ENCODE peak calls at places on chromosome 14, in five cellular contexts. E is stimulated activated naive CD8-positive, alpha-beta T cell treated with anti-CD3 and anti-CD28 coated beads, Interleukin-15, amount 100 ng/mL, for 72 hours; J is cardiac septum; S is HFFc6; G is activated T-helper 1 cell treated with Interleukin-2 at 50 U/mL for 16 hours. D is an unnamed sample.

GRCh38 chr14:97290065-97290464 is 492.9 kb downstream of the VRK1 start:
- DNase-seq in G (no peak), S (no peak), J (no peak), E (no peak), D (no peak)

GRCh38 chr14:23078692-23079116 is 16.2 kb downstream of the ACIN1 start:
- DNase-seq in J (peak), S (peak), E (no peak), G (no peak), D (peak)

GRCh38 chr14:52111583-52111982 is 42.7 kb upstream of the NID2 start:
- DNase-seq in S (peak), G (no peak), J (no peak), E (no peak), D (peak)

GRCh38 chr14:99159341-99160340 is 112.4 kb downstream of the BCL11B start:
- DNase-seq in S (no peak), G (no peak), J (no peak), E (no peak), D (no peak)

GRCh38 chr14:52824479-52824878 is 33.1 kb upstream of the GNPNAT1 start:
- DNase-seq in G (no peak), J (no peak), E (no peak), S (peak), D (no peak)

GRCh38 chr14:100165376-100165775 is 5.9 kb upstream of the DEGS2 start:
- DNase-seq in J (no peak), G (no peak), S (no peak), E (no peak), D (no peak)

GRCh38 chr14:24157331-24157730 is 3.7 kb upstream of the IRF9 start:
- DNase-seq in S (no peak), E (no peak), G (no peak), J (no peak), D (no peak)

GRCh38 chr14:77660754-77661153 is 44.3 kb upstream of the SPTLC2 start:
- DNase-seq in G (no peak), E (no peak), S (no peak), J (no peak), D (no peak)

GRCh38 chr14:102853703-102854396 is 68.6 kb upstream of the AMN start:
- DNase-seq in E (no peak), S (no peak), G (no peak), J (no peak), D (no peak)

GRCh38 chr14:34569750-34570149 is 30.2 kb upstream of the EAPP start:
- DNase-seq in J (no peak), E (no peak), S (no peak), G (no peak), D (no peak)

GRCh38 chr14:105169776-105170655 is 1.4 kb upstream of the JAG2 start:
- DNase-seq in E (no peak), J (no peak), G (no peak), S (no peak), D (no peak)

GRCh38 chr14:27608377-27608776 is 1010.5 kb upstream of the NOVA1 start:
- DNase-seq in S (no peak), E (no peak), J (no peak), G (no peak), D (no peak)

GRCh38 chr14:41830679-41831078 is 224.0 kb downstream of the LRFN5 start:
- DNase-seq in J (no peak), G (no peak), E (no peak), S (no peak), D (no peak)

GRCh38 chr14:35741345-35742031 is 67.6 kb downstream of the RALGAPA1 start:
- DNase-seq in G (no peak), S (no peak), E (no peak), J (no peak), D (no peak)

GRCh38 chr14:81396108-81396507 is 4.0 kb downstream of the STON2 start:
- DNase-seq in S (no peak), G (no peak), E (no peak), J (no peak), D (peak)

GRCh38 chr14:56664811-56665421 is 85.3 kb downstream of the TMEM260 start:
- DNase-seq in G (no peak), J (no peak), E (no peak), S (no peak), D (no peak)

GRCh38 chr14:47674148-47674545 is 1.3 kb downstream of the MDGA2 start:
- DNase-seq in J (no peak), S (no peak), G (no peak), E (no peak), D (no peak)

GRCh38 chr14:53515264-53515663 is 362.1 kb upstream of the DDHD1 start:
- DNase-seq in S (no peak), G (no peak), E (no peak), J (no peak), D (no peak)

GRCh38 chr14:22472466-22472865 is 116.6 kb downstream of the DAD1 start:
- DNase-seq in G (no peak), E (no peak), J (no peak), S (no peak), D (no peak)

GRCh38 chr14:95440496-95440895 is 76.0 kb downstream of the SYNE3 start:
- DNase-seq in J (no peak), E (no peak), G (no peak), S (no peak), D (no peak)

GRCh38 chr14:99231850-99232401 is 40.1 kb downstream of the BCL11B start:
- DNase-seq in S (no peak), G (no peak), E (no peak), J (no peak), D (no peak)

GRCh38 chr14:75343914-75344313 is 65.3 kb downstream of the FOS start:
- DNase-seq in E (no peak), J (no peak), G (no peak), S (peak), D (no peak)

GRCh38 chr14:72443991-72444431 is 449.9 kb downstream of the DPF3 start:
- DNase-seq in S (no peak), J (no peak), G (no peak), E (peak), D (no peak)

GRCh38 chr14:101361044-101361443 is 200.3 kb upstream of the DIO3 start:
- DNase-seq in J (peak), E (no peak), G (no peak), S (no peak), D (no peak)

GRCh38 chr14:55864890-55865655 is 253.1 kb upstream of the PELI2 start:
- DNase-seq in J (no peak), G (no peak), S (no peak), E (no peak), D (no peak)

D was measured in A172.